ENCODE peak calls at places on chromosome 18, in ten cellular contexts. O is MM.1S, Y is AG08395, T is thoracic aorta, U is endothelial cell, F is adipocyte, G is Right ventricle myocardium inferior, A is heart left ventricle, H is cardiac muscle cell, J is activated T-helper 1 cell treated with Interleukin-2 at 50 U/mL for 16 hours. E is an unnamed sample.

GRCh38 chr18:52617931-52618330 is 277.9 kb downstream of the DCC start:
- DNase-seq in O (no peak), Y (no peak), T (no peak), U (no peak), F (peak; percentile 8), G (no peak), A (no peak), H (no peak), J (no peak), E (no peak)

GRCh38 chr18:2325308-2325849 is 245.9 kb downstream of the METTL4 start:
- DNase-seq in O (peak; percentile 52), Y (no peak), T (no peak), U (no peak), F (peak; percentile 7), G (no peak), A (no peak), H (peak; percentile 92), J (no peak), E (no peak)

GRCh38 chr18:24021505-24021904 is 7.0 kb downstream of the TTC39C start:
- DNase-seq in O (no peak), Y (no peak), T (no peak), U (no peak), F (no peak), G (no peak), A (no peak), H (peak; percentile 29), J (no peak), E (no peak)

GRCh38 chr18:39519741-39520140 is 1954.1 kb upstream of the CELF4 start:
- DNase-seq in O (no peak), Y (no peak), T (no peak), U (no peak), F (no peak), G (no peak), A (no peak), H (no peak), J (no peak), E (no peak)

GRCh38 chr18:7923105-7923504 is 356.0 kb downstream of the PTPRM start:
- DNase-seq in O (no peak), Y (no peak), T (no peak), U (no peak), F (no peak), G (no peak), A (no peak), H (peak; percentile 27), J (no peak), E (no peak)

GRCh38 chr18:73365018-73365417 is 497.2 kb upstream of the NETO1 start:
- DNase-seq in O (no peak), Y (no peak), T (no peak), U (no peak), F (peak; percentile 57), G (no peak), A (no peak), H (no peak), J (no peak), E (peak; percentile 12)

GRCh38 chr18:22314406-22314805 is 103.3 kb downstream of the CTAGE1 start:
- DNase-seq in O (no peak), Y (peak; percentile 79), T (no peak), U (no peak), F (peak; percentile 89), G (no peak), A (peak; percentile 40), H (peak; percentile 91), J (no peak), E (peak; percentile 46)

GRCh38 chr18:77177009-77177408 is 44.4 kb upstream of the MBP start:
- DNase-seq in O (no peak), Y (no peak), T (no peak), U (no peak), F (no peak), G (no peak), A (no peak), H (peak; percentile 16), J (no peak), E (peak; percentile 29)

GRCh38 chr18:74454279-74454741 is 2.8 kb downstream of the DIPK1C start:
- DNase-seq in O (no peak), Y (no peak), T (no peak), U (no peak), F (no peak), G (no peak), A (no peak), H (no peak), J (no peak), E (no peak)

GRCh38 chr18:76958692-76959341 is 136.5 kb downstream of the ZNF236 start:
- DNase-seq in O (no peak), Y (no peak), T (no peak), U (no peak), F (no peak), G (no peak), A (no peak), H (peak; percentile 44), J (no peak), E (no peak)

GRCh38 chr18:32919799-32920198 is 147.0 kb upstream of the KLHL14 start:
- DNase-seq in O (peak; percentile 79), Y (peak; percentile 2), T (no peak), U (peak; percentile 54), F (no peak), G (no peak), A (no peak), H (no peak), J (no peak), E (peak; percentile 69)

GRCh38 chr18:11937874-11938478 is 29.9 kb upstream of the MPPE1 start:
- DNase-seq in O (peak; percentile 68), Y (peak; percentile 77), T (peak; percentile 19), U (peak; percentile 79), F (peak; percentile 87), G (peak; percentile 80), A (peak; percentile 77), H (peak; percentile 75), J (peak; percentile 50), E (peak; percentile 82)

GRCh38 chr18:78796693-78797455 is 182.7 kb upstream of the SALL3 start:
- DNase-seq in O (no peak), Y (no peak), T (no peak), U (no peak), F (no peak), G (no peak), A (no peak), H (no peak), J (no peak), E (no peak)

GRCh38 chr18:12904012-12904516 is 20.0 kb upstream of the PTPN2 start:
- DNase-seq in O (no peak), Y (no peak), T (no peak), U (no peak), F (no peak), G (no peak), A (no peak), H (peak; percentile 54), J (peak; percentile 22), E (no peak)

GRCh38 chr18:4847066-4847465 is 350.0 kb downstream of the AKAIN1 start:
- DNase-seq in O (no peak), Y (no peak), T (no peak), U (no peak), F (no peak), G (no peak), A (no peak), H (no peak), J (no peak), E (no peak)

GRCh38 chr18:2846638-2847340 is at the start of gene EMILIN2:
- DNase-seq in O (no peak), Y (peak; percentile 47), T (peak; percentile 41), U (peak; percentile 29), F (peak; percentile 53), G (peak; percentile 95), A (peak; percentile 87), H (peak; percentile 73), J (peak; percentile 10), E (no peak)

GRCh38 chr18:68916734-68917133 is 118.9 kb downstream of the CCDC102B start:
- DNase-seq in O (no peak), Y (no peak), T (no peak), U (no peak), F (no peak), G (peak; percentile 52), A (no peak), H (peak; percentile 2), J (no peak), E (no peak)

GRCh38 chr18:34796013-34796657 is 86.0 kb downstream of the DTNA start:
- DNase-seq in O (no peak), Y (no peak), T (no peak), U (no peak), F (no peak), G (no peak), A (no peak), H (no peak), J (no peak), E (no peak)

GRCh38 chr18:45879681-45880655 is 54.5 kb downstream of the SIGLEC15 start:
- DNase-seq in O (peak; percentile 53), Y (peak; percentile 80), T (no peak), U (peak; percentile 88), F (peak; percentile 74), G (peak; percentile 88), A (peak; percentile 73), H (peak; percentile 76), J (peak; percentile 50), E (peak; percentile 44)

GRCh38 chr18:3715223-3716080 is 265.5 kb downstream of the TGIF1 start:
- DNase-seq in O (peak; percentile 14), Y (no peak), T (no peak), U (no peak), F (no peak), G (no peak), A (no peak), H (no peak), J (no peak), E (no peak)

GRCh38 chr18:79871026-79871390 is 73.3 kb downstream of the KCNG2 start:
- DNase-seq in O (no peak), Y (no peak), T (no peak), U (no peak), F (no peak), G (peak; percentile 54), A (no peak), H (no peak), J (no peak), E (no peak)

GRCh38 chr18:22485808-22486244 is 68.1 kb upstream of the CTAGE1 start:
- DNase-seq in O (no peak), Y (peak; percentile 33), T (no peak), U (no peak), F (peak; percentile 32), G (no peak), A (no peak), H (peak; percentile 47), J (no peak), E (no peak)

GRCh38 chr18:63850010-63850409 is 37.5 kb upstream of the SERPINB2 start:
- DNase-seq in O (peak; percentile 50), Y (peak; percentile 57), T (no peak), U (peak; percentile 47), F (peak; percentile 78), G (no peak), A (no peak), H (peak; percentile 34), J (no peak), E (no peak)

GRCh38 chr18:74256190-74256589 is 35.6 kb downstream of the CYB5A start:
- DNase-seq in O (no peak), Y (no peak), T (no peak), U (no peak), F (no peak), G (no peak), A (peak; percentile 52), H (no peak), J (no peak), E (no peak)

GRCh38 chr18:62107881-62108280 is 79.0 kb downstream of the PIGN start:
- DNase-seq in O (no peak), Y (no peak), T (no peak), U (no peak), F (no peak), G (no peak), A (no peak), H (no peak), J (no peak), E (no peak)

GRCh38 chr18:59923539-59924196 is 23.9 kb downstream of the PMAIP1 start:
- DNase-seq in O (no peak), Y (no peak), T (no peak), U (no peak), F (no peak), G (no peak), A (no peak), H (no peak), J (no peak), E (no peak)

GRCh38 chr18:12883003-12883683 is 894 bp downstream of the PTPN2 start:
- DNase-seq in O (peak; percentile 15), Y (peak; percentile 52), T (no peak), U (peak; percentile 41), F (peak; percentile 70), G (no peak), A (no peak), H (no peak), J (peak; percentile 10), E (no peak)

GRCh38 chr18:37483221-37483971 is 82.2 kb downstream of the CELF4 start:
- DNase-seq in O (peak; percentile 46), Y (peak; percentile 46), T (no peak), U (peak; percentile 54), F (peak; percentile 48), G (peak; percentile 11), A (no peak), H (peak; percentile 55), J (no peak), E (no peak)

E was measured in kidney glomerular epithelial cell.